ENCODE peak calls at places on chromosomes 16 and 17, in four cellular contexts. One of them, this sample, is unnamed.

GRCh38 chr17:3762922-3763776 is 37.8 kb downstream of the ITGAE start:
- DNase-seq in GM12891: peak
- DNase-seq in K562: no peak
- DNase-seq in GM12878: peak
- DNase-seq in this sample: no peak

GRCh38 chr16:84374160-84374489 is 5.8 kb downstream of the ATP2C2 start:
- DNase-seq in GM12891: no peak
- DNase-seq in K562: no peak
- DNase-seq in GM12878: no peak
- DNase-seq in this sample: no peak

GRCh38 chr17:16529906-16530305 is 37.9 kb upstream of the LRRC75A start:
- DNase-seq in GM12891: no peak
- DNase-seq in K562: no peak
- DNase-seq in GM12878: no peak
- DNase-seq in this sample: no peak

GRCh38 chr16:86626284-86626683 is 47.9 kb downstream of the FOXL1 start:
- DNase-seq in GM12891: no peak
- DNase-seq in K562: no peak
- DNase-seq in GM12878: no peak
- DNase-seq in this sample: no peak

GRCh38 chr17:14717849-14718248 is 417.0 kb downstream of the HS3ST3B1 start:
- DNase-seq in GM12891: no peak
- DNase-seq in K562: no peak
- DNase-seq in GM12878: no peak
- DNase-seq in this sample: no peak

GRCh38 chr16:75486666-75487313 is 8.5 kb downstream of the CHST6 start:
- DNase-seq in GM12891: no peak
- DNase-seq in K562: no peak
- DNase-seq in GM12878: peak
- DNase-seq in this sample: no peak

GRCh38 chr17:31373150-31374082 is 18.1 kb upstream of the RAB11FIP4 start:
- DNase-seq in GM12891: no peak
- DNase-seq in K562: peak
- DNase-seq in GM12878: peak
- DNase-seq in this sample: peak

GRCh38 chr17:70076831-70077230 is 1.8 kb downstream of the KCNJ16 start:
- DNase-seq in GM12891: no peak
- DNase-seq in K562: no peak
- DNase-seq in GM12878: no peak
- DNase-seq in this sample: no peak

GRCh38 chr17:75832164-75832651 is 12.0 kb downstream of the UNC13D start:
- DNase-seq in GM12891: no peak
- DNase-seq in K562: no peak
- DNase-seq in GM12878: no peak
- DNase-seq in this sample: no peak

GRCh38 chr16:88352261-88353200 is 30.2 kb upstream of the ZNF469 start:
- DNase-seq in GM12891: no peak
- DNase-seq in K562: no peak
- DNase-seq in GM12878: no peak
- DNase-seq in this sample: no peak

GRCh38 chr16:74829637-74830036 is 55.0 kb upstream of the FA2H start:
- DNase-seq in GM12891: no peak
- DNase-seq in K562: no peak
- DNase-seq in GM12878: no peak
- DNase-seq in this sample: no peak

GRCh38 chr17:27572665-27573064 is 58.3 kb upstream of the LGALS9 start:
- DNase-seq in GM12891: no peak
- DNase-seq in K562: no peak
- DNase-seq in GM12878: no peak
- DNase-seq in this sample: no peak

GRCh38 chr16:57667526-57668258 is 414 bp upstream of the ADGRG3 start:
- DNase-seq in GM12891: no peak
- DNase-seq in K562: peak
- DNase-seq in GM12878: no peak
- DNase-seq in this sample: peak

GRCh38 chr17:57663326-57664070 is 81.6 kb downstream of the CCDC182 start:
- DNase-seq in GM12891: no peak
- DNase-seq in K562: no peak
- DNase-seq in GM12878: no peak
- DNase-seq in this sample: no peak

GRCh38 chr16:23857256-23857891 is 21.6 kb downstream of the PRKCB start:
- DNase-seq in GM12891: no peak
- DNase-seq in K562: no peak
- DNase-seq in GM12878: no peak
- DNase-seq in this sample: no peak

GRCh38 chr16:23856345-23856744 is 20.6 kb downstream of the PRKCB start:
- DNase-seq in GM12891: no peak
- DNase-seq in K562: no peak
- DNase-seq in GM12878: no peak
- DNase-seq in this sample: no peak

GRCh38 chr16:23859713-23860269 is 24.0 kb downstream of the PRKCB start:
- DNase-seq in GM12891: no peak
- DNase-seq in K562: no peak
- DNase-seq in GM12878: no peak
- DNase-seq in this sample: peak

GRCh38 chr16:23857901-23858300 is 22.1 kb downstream of the PRKCB start:
- DNase-seq in GM12891: no peak
- DNase-seq in K562: no peak
- DNase-seq in GM12878: no peak
- DNase-seq in this sample: no peak

GRCh38 chr16:23858496-23859062 is 22.8 kb downstream of the PRKCB start:
- DNase-seq in GM12891: no peak
- DNase-seq in K562: no peak
- DNase-seq in GM12878: no peak
- DNase-seq in this sample: no peak
- TF ChIP-seq POLR2AphosphoS5 in GM12891: no peak
- TF ChIP-seq POLR2AphosphoS5 in K562: no peak
- TF ChIP-seq POLR2AphosphoS5 in GM12878: no peak
- TF ChIP-seq POLR2AphosphoS5 in this sample: no peak

DNA sequence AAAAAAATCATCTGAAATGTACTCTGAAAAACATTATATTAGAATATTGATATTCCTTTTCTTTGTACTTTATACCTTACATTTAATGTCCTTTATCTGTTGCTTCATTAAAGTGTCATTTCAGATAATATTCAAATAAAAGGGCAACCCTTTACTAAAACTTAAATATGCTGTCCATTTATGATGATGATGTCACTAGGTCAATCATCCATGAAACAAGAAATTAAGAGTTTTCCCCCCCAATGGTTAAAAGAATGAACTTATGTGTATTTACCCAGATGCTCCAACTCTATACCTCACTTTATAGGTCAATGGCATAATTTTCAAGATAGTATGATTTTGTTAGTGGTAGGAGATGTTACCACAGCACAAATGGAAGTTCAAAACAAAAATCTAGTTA is 15.3 kb downstream of the APPBP2 start:
- DNase-seq in GM12891: no peak
- DNase-seq in K562: no peak
- DNase-seq in GM12878: no peak
- DNase-seq in this sample: no peak
- TF ChIP-seq SPI1 in GM12891: no peak
- TF ChIP-seq SPI1 in K562: no peak
- TF ChIP-seq SPI1 in GM12878: no peak
- TF ChIP-seq SPI1 in this sample: no peak

GRCh38 chr16:1364510-1364909 is 12.8 kb downstream of the GNPTG start:
- DNase-seq in GM12891: no peak
- DNase-seq in K562: no peak
- DNase-seq in GM12878: no peak
- DNase-seq in this sample: no peak

GRCh38 chr16:1363501-1364041 is 11.8 kb downstream of the GNPTG start:
- DNase-seq in GM12891: peak
- DNase-seq in K562: peak
- DNase-seq in GM12878: no peak
- DNase-seq in this sample: peak

GRCh38 chr16:1367486-1368174 is 15.9 kb downstream of the GNPTG start:
- DNase-seq in GM12891: no peak
- DNase-seq in K562: no peak
- DNase-seq in GM12878: no peak
- DNase-seq in this sample: no peak

GRCh38 chr16:1366712-1367299 is 15.1 kb downstream of the GNPTG start:
- DNase-seq in GM12891: no peak
- DNase-seq in K562: no peak
- DNase-seq in GM12878: no peak
- DNase-seq in this sample: no peak

DNA sequence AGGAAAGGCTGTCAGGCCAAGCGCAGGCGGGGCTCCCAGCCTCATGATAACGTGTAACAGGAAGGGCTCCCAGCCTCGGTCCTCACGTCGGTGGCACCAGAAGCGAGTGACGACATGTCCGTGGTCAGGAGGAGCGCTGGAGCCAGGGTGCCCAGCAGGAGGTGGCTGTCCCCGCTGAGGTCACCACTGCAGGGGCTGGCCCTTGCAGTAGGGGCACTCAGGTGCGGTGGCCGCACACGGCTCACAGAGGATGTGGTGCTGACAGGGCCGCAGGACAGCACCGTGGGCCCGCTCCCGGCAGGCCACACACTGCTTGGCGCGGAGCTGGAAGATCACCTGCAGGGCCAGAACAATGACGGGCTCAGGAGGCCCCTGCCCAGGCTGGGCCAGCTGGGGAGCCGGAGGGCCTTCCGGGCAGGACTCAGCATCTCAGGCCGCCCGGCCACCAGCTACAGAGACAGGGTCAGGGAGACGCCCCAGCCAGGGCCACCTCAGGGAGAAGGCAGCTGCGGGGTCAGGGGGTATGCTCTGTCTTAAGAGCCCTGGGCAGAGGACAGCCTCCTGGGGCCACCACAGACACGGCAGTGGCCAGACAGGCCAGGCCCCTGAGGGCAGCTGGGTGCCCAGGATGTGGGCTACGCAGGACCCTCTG is 14.5 kb downstream of the GNPTG start:
- DNase-seq in GM12891: no peak
- DNase-seq in K562: no peak
- DNase-seq in GM12878: no peak
- DNase-seq in this sample: no peak
- TF ChIP-seq POLR2AphosphoS5 in GM12891: no peak
- TF ChIP-seq POLR2AphosphoS5 in K562: no peak
- TF ChIP-seq POLR2AphosphoS5 in GM12878: no peak
- TF ChIP-seq POLR2AphosphoS5 in this sample: no peak

GRCh38 chr17:48619821-48620496 is 4.9 kb upstream of the HOXB8 start:
- DNase-seq in GM12891: no peak
- DNase-seq in K562: no peak
- DNase-seq in GM12878: no peak
- DNase-seq in this sample: no peak

GRCh38 chr17:48623583-48623982 is 2.6 kb downstream of the HOXB9 start:
- DNase-seq in GM12891: no peak
- DNase-seq in K562: no peak
- DNase-seq in GM12878: no peak
- DNase-seq in this sample: no peak

GRCh38 chr17:48620497-48621139 is 5.5 kb upstream of the HOXB8 start:
- DNase-seq in GM12891: no peak
- DNase-seq in K562: no peak
- DNase-seq in GM12878: no peak
- DNase-seq in this sample: no peak

GRCh38 chr17:48622857-48623256 is 3.3 kb downstream of the HOXB9 start:
- DNase-seq in GM12891: no peak
- DNase-seq in K562: no peak
- DNase-seq in GM12878: no peak
- DNase-seq in this sample: no peak

GRCh38 chr17:48621410-48622387 is 4.5 kb downstream of the HOXB9 start:
- DNase-seq in GM12891: no peak
- DNase-seq in K562: no peak
- DNase-seq in GM12878: no peak
- DNase-seq in this sample: no peak
- TF ChIP-seq SPI1 in GM12891: no peak
- TF ChIP-seq SPI1 in K562: no peak
- TF ChIP-seq SPI1 in GM12878: no peak
- TF ChIP-seq SPI1 in this sample: no peak

GRCh38 chr17:9239821-9240658 is 218.7 kb downstream of the NTN1 start:
- DNase-seq in GM12891: peak
- DNase-seq in K562: peak
- DNase-seq in GM12878: no peak
- DNase-seq in this sample: peak
- TF ChIP-seq POLR2AphosphoS5 in GM12891: no peak
- TF ChIP-seq POLR2AphosphoS5 in K562: no peak
- TF ChIP-seq POLR2AphosphoS5 in GM12878: no peak
- TF ChIP-seq POLR2AphosphoS5 in this sample: no peak

This sample was measured in HL-60.